ENCODE peak calls at places on chromosome 5, in seven cellular contexts. P is cardiac fibroblast, R is AG09309, B is activated B cell treated with CpG ODN at 0.5 μM for 24 hours, W is NB4, L is tibial nerve, X is psoas muscle. J is an unnamed sample.

GRCh38 chr5:83058718-83059117 is 18.5 kb downstream of the TMEM167A start:
- DNase-seq in P (no peak), R (no peak), B (no peak), W (no peak), L (no peak), X (no peak), J (no peak)

GRCh38 chr5:55636177-55636576 is 75.9 kb downstream of the SLC38A9 start:
- DNase-seq in P (no peak), R (no peak), B (no peak), W (no peak), L (no peak), X (no peak), J (no peak)

GRCh38 chr5:14416709-14417108 is 164.9 kb upstream of the OTULINL start:
- DNase-seq in P (no peak), R (no peak), B (no peak), W (no peak), L (no peak), X (no peak), J (no peak)

GRCh38 chr5:157347301-157348048 is 81.6 kb downstream of the CYFIP2 start:
- DNase-seq in P (no peak), R (no peak), B (no peak), W (no peak), L (no peak), X (no peak), J (no peak)

GRCh38 chr5:95810305-95811125 is 12.0 kb downstream of the GLRX start:
- DNase-seq in P (no peak), R (no peak), B (no peak), W (no peak), L (no peak), X (no peak), J (no peak)

GRCh38 chr5:11277323-11277722 is 516.3 kb upstream of the DAP start:
- DNase-seq in P (no peak), R (no peak), B (no peak), W (no peak), L (no peak), X (no peak), J (no peak)

GRCh38 chr5:93303291-93303691 is 277.7 kb downstream of the NR2F1-AS1 start:
- DNase-seq in P (no peak), R (no peak), B (no peak), W (no peak), L (no peak), X (no peak), J (no peak)

GRCh38 chr5:178589180-178590140 is 733 bp downstream of the COL23A1 start:
- DNase-seq in P (peak; percentile 20), R (no peak), B (no peak), W (peak; percentile 77), L (no peak), X (peak; percentile 68), J (no peak)

GRCh38 chr5:172860520-172861443 is 26.7 kb downstream of the ERGIC1 start:
- DNase-seq in P (peak; percentile 85), R (no peak), B (no peak), W (no peak), L (peak; percentile 85), X (peak; percentile 97), J (no peak)

DNA sequence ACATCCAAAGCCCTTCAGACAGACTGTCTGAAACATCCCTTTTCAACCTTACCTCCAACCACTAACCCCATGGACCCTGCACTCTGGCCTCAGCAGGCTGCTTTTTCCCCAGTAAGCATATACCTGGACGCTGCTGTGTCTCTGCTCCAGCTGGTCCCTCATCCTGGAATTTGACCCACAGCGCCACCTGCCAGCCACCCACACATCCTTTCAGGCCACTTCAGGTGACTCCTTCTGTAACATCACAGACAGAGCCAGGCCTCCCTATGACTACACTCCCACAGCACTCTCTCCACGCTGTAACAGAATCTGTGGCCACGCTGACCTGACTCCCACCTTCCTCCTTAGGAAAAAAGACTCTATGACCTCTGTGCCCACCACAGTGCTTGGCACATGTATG is 3.4 kb downstream of the MGAT1 start:
- DNase-seq in P (no peak), R (no peak), B (no peak), W (no peak), L (no peak), X (no peak), J (no peak)
- TF ChIP-seq CTCF in P (peak; percentile 15), R (peak; percentile 30), B (no peak), W (peak; percentile 1), L (no peak), X (no peak), J (peak; percentile 40)

GRCh38 chr5:155049569-155050383 is 36.2 kb downstream of the KIF4B start:
- DNase-seq in P (peak; percentile 7), R (no peak), B (no peak), W (peak; percentile 22), L (no peak), X (no peak), J (no peak)
- TF ChIP-seq CTCF in P (peak; percentile 48), R (peak; percentile 38), B (no peak), W (peak; percentile 36), L (no peak), X (no peak), J (peak; percentile 24)

GRCh38 chr5:40680741-40681350 is 1.1 kb downstream of the PTGER4 start:
- DNase-seq in P (peak; percentile 56), R (no peak), B (peak; percentile 36), W (peak; percentile 55), L (peak; percentile 24), X (peak; percentile 59), J (no peak)
- TF ChIP-seq CTCF in P (peak; percentile 24), R (peak; percentile 13), B (no peak), W (peak; percentile 21), L (no peak), X (no peak), J (no peak)

GRCh38 chr5:61637566-61637965 is 305.5 kb downstream of the ZSWIM6 start:
- DNase-seq in P (no peak), R (no peak), B (no peak), W (no peak), L (no peak), X (no peak), J (no peak)

GRCh38 chr5:61638476-61638875 is 306.4 kb downstream of the ZSWIM6 start:
- DNase-seq in P (no peak), R (no peak), B (no peak), W (no peak), L (no peak), X (no peak), J (no peak)

GRCh38 chr5:61640631-61641030 is 308.6 kb downstream of the ZSWIM6 start:
- DNase-seq in P (peak; percentile 12), R (no peak), B (no peak), W (no peak), L (no peak), X (no peak), J (no peak)

GRCh38 chr5:61641748-61642565 is 309.9 kb downstream of the ZSWIM6 start:
- DNase-seq in P (peak; percentile 13), R (no peak), B (no peak), W (no peak), L (no peak), X (no peak), J (no peak)
- TF ChIP-seq CTCF in P (peak; percentile 16), R (peak; percentile 31), B (no peak), W (no peak), L (no peak), X (no peak), J (peak; percentile 25)

DNA sequence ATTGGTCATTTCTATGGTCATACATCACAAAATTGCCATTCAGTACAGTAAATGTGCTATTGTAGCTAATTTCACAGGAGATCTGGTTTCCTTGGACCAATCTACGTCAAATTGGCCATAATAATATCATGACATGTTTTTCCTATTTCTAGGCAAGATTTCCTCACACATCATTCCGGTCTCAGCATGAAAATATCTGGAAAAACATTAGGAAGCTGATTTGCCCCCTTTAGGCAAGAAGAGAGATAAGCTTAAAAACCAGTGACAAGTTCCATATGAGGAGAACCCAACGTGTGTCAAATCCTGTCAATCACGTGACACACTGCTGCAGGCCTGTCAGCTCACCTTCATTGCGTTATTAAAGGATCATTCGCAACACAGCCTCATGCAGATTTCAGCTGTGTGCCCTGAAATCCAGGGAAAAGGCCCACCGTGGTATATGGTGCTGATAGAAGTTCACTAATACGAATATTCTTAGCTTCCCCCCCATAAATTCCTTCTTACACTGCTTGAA is 153.3 kb downstream of the ST8SIA4 start:
- DNase-seq in P (no peak), R (no peak), B (no peak), W (no peak), L (no peak), X (no peak), J (no peak)
- TF ChIP-seq CTCF in P (no peak), R (no peak), B (no peak), W (no peak), L (no peak), X (no peak), J (no peak)

DNA sequence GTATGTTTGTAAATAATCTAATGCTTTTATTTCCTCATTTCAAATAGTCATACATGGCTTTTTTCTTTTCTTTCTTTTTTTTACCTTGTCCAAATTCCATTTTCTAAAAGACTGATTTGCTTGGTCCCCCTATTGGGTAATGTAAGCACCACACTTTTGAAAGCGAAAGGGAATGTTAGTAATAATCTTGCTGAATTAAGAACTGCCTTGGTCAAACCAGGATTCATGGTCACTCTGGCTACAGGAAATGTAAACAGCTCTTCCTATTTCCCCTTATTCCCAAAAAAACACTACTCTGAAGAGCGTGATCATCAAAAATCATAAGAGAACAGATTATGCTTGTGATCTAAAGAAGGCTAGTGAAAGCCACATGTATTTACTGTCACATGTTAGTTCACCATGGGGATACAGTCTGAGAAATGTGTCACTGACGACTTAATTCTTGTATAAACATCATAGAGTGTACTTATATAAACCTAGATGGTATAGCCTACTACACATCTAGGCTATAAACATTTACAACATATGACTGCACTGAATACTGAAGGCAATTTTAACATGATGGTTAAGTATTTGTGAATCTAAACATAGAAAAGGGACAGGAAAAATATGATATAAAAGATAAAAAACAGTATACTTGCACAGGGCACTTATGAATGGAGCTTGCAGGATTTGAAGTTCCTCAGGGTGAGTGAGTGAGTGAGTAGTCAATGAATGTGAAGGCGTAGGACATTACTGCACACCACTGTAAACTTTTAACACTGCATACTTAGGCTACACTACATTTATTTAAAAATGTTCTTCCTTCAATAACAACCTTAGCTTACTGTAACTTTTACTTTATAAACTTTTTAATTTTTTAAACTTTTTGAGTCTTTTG is 75.3 kb downstream of the HMGCR start:
- DNase-seq in P (peak; percentile 73), R (no peak), B (no peak), W (no peak), L (no peak), X (no peak), J (no peak)
- TF ChIP-seq CTCF in P (peak; percentile 28), R (no peak), B (no peak), W (no peak), L (no peak), X (no peak), J (no peak)